ENCODE peak calls at places on chromosome 16, in eight cellular contexts. P, R, J, E, T, Z, H and A are unnamed samples.
A peak's percentile ranks its signal among the peaks of the same experiment; 100 is the strongest.

GRCh38 chr16:57380671-57381462 is 8.6 kb downstream of the CX3CL1 start:
- DNase-seq in P (peak; percentile 73), R (no peak), J (no peak), E (no peak), T (peak; percentile 25), Z (no peak), H (no peak), A (no peak)

GRCh38 chr16:67608367-67608766 is 36.6 kb upstream of the CARMIL2 start:
- DNase-seq in P (no peak), R (no peak), J (no peak), E (no peak), T (no peak), Z (no peak), H (no peak), A (no peak)

GRCh38 chr16:3149630-3150345 is 15.0 kb downstream of the ZNF213 start:
- DNase-seq in P (peak; percentile 91), R (peak; percentile 70), J (peak; percentile 65), E (no peak), T (peak; percentile 66), Z (no peak), H (peak; percentile 49), A (peak; percentile 72)

GRCh38 chr16:58670177-58670576 is 14.4 kb downstream of the SLC38A7 start:
- DNase-seq in P (no peak), R (no peak), J (no peak), E (no peak), T (no peak), Z (no peak), H (no peak), A (no peak)

GRCh38 chr16:6105115-6105514 is 1007.5 kb upstream of the EEF2KMT start:
- DNase-seq in P (no peak), R (no peak), J (no peak), E (no peak), T (peak; percentile 76), Z (no peak), H (no peak), A (no peak)

GRCh38 chr16:11977206-11978041 is 890 bp downstream of the SNX29 start:
- DNase-seq in P (no peak), R (peak; percentile 26), J (no peak), E (peak; percentile 42), T (peak; percentile 85), Z (no peak), H (peak; percentile 48), A (no peak)

GRCh38 chr16:83936581-83937165 is 16.4 kb upstream of the OSGIN1 start:
- DNase-seq in P (peak; percentile 33), R (no peak), J (no peak), E (no peak), T (no peak), Z (no peak), H (no peak), A (no peak)

GRCh38 chr16:89823087-89823823 is 5.0 kb upstream of the SPIRE2 start:
- DNase-seq in P (peak; percentile 5), R (no peak), J (no peak), E (no peak), T (no peak), Z (no peak), H (no peak), A (no peak)

GRCh38 chr16:70749681-70750601 is 51.0 kb downstream of the VAC14 start:
- DNase-seq in P (peak; percentile 71), R (peak; percentile 53), J (no peak), E (no peak), T (no peak), Z (no peak), H (no peak), A (no peak)

GRCh38 chr16:89693289-89693731 is 6.8 kb downstream of the CDK10 start:
- DNase-seq in P (no peak), R (no peak), J (peak; percentile 43), E (no peak), T (no peak), Z (no peak), H (no peak), A (no peak)

GRCh38 chr16:55499951-55500350 is 8.9 kb upstream of the LPCAT2 start:
- DNase-seq in P (no peak), R (peak; percentile 75), J (no peak), E (peak; percentile 97), T (peak; percentile 100), Z (no peak), H (peak; percentile 94), A (peak; percentile 31)

GRCh38 chr16:50367777-50368409 is 895 bp downstream of the BRD7 start:
- DNase-seq in P (no peak), R (no peak), J (no peak), E (no peak), T (no peak), Z (no peak), H (no peak), A (peak; percentile 31)

GRCh38 chr16:11399261-11399831 is 54.1 kb downstream of the RMI2 start:
- DNase-seq in P (no peak), R (no peak), J (peak; percentile 45), E (no peak), T (no peak), Z (no peak), H (no peak), A (no peak)

GRCh38 chr16:2007081-2007836 is 2.4 kb downstream of the ZNF598 start:
- DNase-seq in P (no peak), R (no peak), J (no peak), E (no peak), T (no peak), Z (no peak), H (no peak), A (no peak)

GRCh38 chr16:81996664-81997529 is 14.4 kb downstream of the SDR42E1 start:
- DNase-seq in P (no peak), R (peak; percentile 53), J (no peak), E (peak; percentile 64), T (peak; percentile 76), Z (no peak), H (no peak), A (no peak)

GRCh38 chr16:30535777-30536190 is 1.1 kb upstream of the ZNF747 start:
- DNase-seq in P (peak; percentile 89), R (peak; percentile 78), J (peak; percentile 88), E (no peak), T (peak; percentile 64), Z (peak; percentile 52), H (peak; percentile 61), A (peak; percentile 79)

GRCh38 chr16:88002211-88002610 is 51.0 kb downstream of the BANP start:
- DNase-seq in P (no peak), R (no peak), J (no peak), E (no peak), T (no peak), Z (no peak), H (no peak), A (no peak)

GRCh38 chr16:17544785-17545184 is 74.0 kb upstream of the XYLT1 start:
- DNase-seq in P (no peak), R (no peak), J (no peak), E (no peak), T (no peak), Z (no peak), H (no peak), A (no peak)

GRCh38 chr16:68993885-68994284 is 111.6 kb upstream of the HAS3 start:
- DNase-seq in P (no peak), R (peak; percentile 31), J (no peak), E (peak; percentile 72), T (peak; percentile 95), Z (no peak), H (peak; percentile 70), A (no peak)

GRCh38 chr16:11079657-11080187 is 135.4 kb downstream of the CLEC16A start:
- DNase-seq in P (no peak), R (peak; percentile 81), J (no peak), E (peak; percentile 93), T (peak; percentile 95), Z (no peak), H (peak; percentile 59), A (no peak)

GRCh38 chr16:28218109-28218508 is 6.3 kb upstream of the XPO6 start:
- DNase-seq in P (no peak), R (peak; percentile 80), J (no peak), E (no peak), T (peak; percentile 20), Z (no peak), H (peak; percentile 39), A (peak; percentile 79)

GRCh38 chr16:59907671-59908070 is 1173.6 kb upstream of the GOT2 start:
- DNase-seq in P (no peak), R (peak; percentile 31), J (no peak), E (no peak), T (no peak), Z (no peak), H (no peak), A (no peak)

GRCh38 chr16:70715860-70716357 is 30.1 kb upstream of the MTSS2 start:
- DNase-seq in P (peak; percentile 42), R (peak; percentile 29), J (no peak), E (peak; percentile 78), T (peak; percentile 56), Z (no peak), H (no peak), A (no peak)

GRCh38 chr16:81632392-81633146 is 146.5 kb upstream of the PLCG2 start:
- DNase-seq in P (no peak), R (no peak), J (no peak), E (peak; percentile 60), T (peak; percentile 95), Z (no peak), H (peak; percentile 95), A (peak; percentile 86)

GRCh38 chr16:75247249-75247648 is 4.2 kb downstream of the BCAR1 start:
- DNase-seq in P (peak; percentile 63), R (no peak), J (no peak), E (no peak), T (no peak), Z (no peak), H (no peak), A (no peak)

GRCh38 chr16:48277158-48277557 is 29.8 kb upstream of the ABCC11 start:
- DNase-seq in P (no peak), R (no peak), J (no peak), E (no peak), T (no peak), Z (no peak), H (no peak), A (no peak)

GRCh38 chr16:35102780-35103403 is 1643.5 kb downstream of the TP53TG3F start:
- DNase-seq in P (no peak), R (peak; percentile 1), J (no peak), E (no peak), T (no peak), Z (no peak), H (no peak), A (no peak)

GRCh38 chr16:46743232-46743719 is 4.9 kb downstream of the MYLK3 start:
- DNase-seq in P (peak; percentile 73), R (no peak), J (no peak), E (no peak), T (peak; percentile 51), Z (no peak), H (no peak), A (no peak)

GRCh38 chr16:117381-118365 is 20.8 kb downstream of the NPRL3 start:
- DNase-seq in P (peak; percentile 79), R (peak; percentile 83), J (no peak), E (no peak), T (peak; percentile 21), Z (no peak), H (peak; percentile 58), A (peak; percentile 74)

GRCh38 chr16:71903608-71904007 is 8.3 kb downstream of the IST1 start:
- DNase-seq in P (no peak), R (no peak), J (no peak), E (no peak), T (no peak), Z (no peak), H (no peak), A (no peak)

GRCh38 chr16:47374629-47375028 is 86.2 kb downstream of the ITFG1 start:
- DNase-seq in P (no peak), R (peak; percentile 78), J (no peak), E (peak; percentile 31), T (peak; percentile 69), Z (no peak), H (no peak), A (no peak)

GRCh38 chr16:66741131-66741900 is 10.1 kb downstream of the DYNC1LI2 start:
- DNase-seq in P (peak; percentile 93), R (peak; percentile 39), J (peak; percentile 89), E (peak; percentile 87), T (peak; percentile 93), Z (peak; percentile 88), H (peak; percentile 39), A (no peak)